ENCODE peak calls at places on chromosomes 3 and 15, in four cellular contexts. One of them, this sample, is unnamed. For H3K27me3, the result is how much of the 10 kb centered on the place peaks cover.

GRCh38 chr3:111751961-111752360 is 107.1 kb upstream of the PHLDB2 start:
- DNase-seq in naive thymus-derived CD4-positive, alpha-beta T cell: no peak
- DNase-seq in left lung: no peak
- DNase-seq in MG63: peak
- DNase-seq in this sample: peak

GRCh38 chr3:65945480-65945879 is 93.2 kb downstream of the MAGI1 start:
- DNase-seq in naive thymus-derived CD4-positive, alpha-beta T cell: no peak
- DNase-seq in left lung: no peak
- DNase-seq in MG63: peak
- DNase-seq in this sample: no peak

GRCh38 chr3:171039674-171040073 is 13.2 kb upstream of the SLC2A2 start:
- DNase-seq in naive thymus-derived CD4-positive, alpha-beta T cell: no peak
- DNase-seq in left lung: no peak
- DNase-seq in MG63: no peak
- DNase-seq in this sample: no peak

GRCh38 chr3:87191641-87192040 is 35.5 kb upstream of the CHMP2B start:
- DNase-seq in naive thymus-derived CD4-positive, alpha-beta T cell: no peak
- DNase-seq in left lung: no peak
- DNase-seq in MG63: no peak
- DNase-seq in this sample: no peak

GRCh38 chr15:43912991-43913927 is 86.5 kb downstream of the WDR76 start:
- DNase-seq in naive thymus-derived CD4-positive, alpha-beta T cell: no peak
- DNase-seq in left lung: no peak
- DNase-seq in MG63: peak
- DNase-seq in this sample: peak

GRCh38 chr3:20023663-20024417 is 11.8 kb upstream of the PP2D1 start:
- DNase-seq in naive thymus-derived CD4-positive, alpha-beta T cell: no peak
- DNase-seq in left lung: no peak
- DNase-seq in MG63: no peak
- DNase-seq in this sample: no peak

GRCh38 chr3:36493051-36493450 is 112.7 kb downstream of the STAC start:
- DNase-seq in naive thymus-derived CD4-positive, alpha-beta T cell: no peak
- DNase-seq in left lung: no peak
- DNase-seq in MG63: peak
- DNase-seq in this sample: no peak

GRCh38 chr15:68815598-68815997 is 5.1 kb downstream of the ANP32A start:
- DNase-seq in naive thymus-derived CD4-positive, alpha-beta T cell: no peak
- DNase-seq in left lung: no peak
- DNase-seq in MG63: peak
- DNase-seq in this sample: peak

GRCh38 chr3:29949131-29949530 is 657.3 kb upstream of the TGFBR2 start:
- DNase-seq in naive thymus-derived CD4-positive, alpha-beta T cell: no peak
- DNase-seq in left lung: no peak
- DNase-seq in MG63: no peak
- DNase-seq in this sample: no peak

GRCh38 chr3:46986782-46987484 is 7.5 kb downstream of the NBEAL2 start:
- DNase-seq in naive thymus-derived CD4-positive, alpha-beta T cell: no peak
- DNase-seq in left lung: peak
- DNase-seq in MG63: no peak
- DNase-seq in this sample: no peak

GRCh38 chr15:25175033-25175788 is 220.4 kb downstream of the SNRPN start:
- DNase-seq in naive thymus-derived CD4-positive, alpha-beta T cell: peak
- DNase-seq in left lung: peak
- DNase-seq in MG63: no peak
- DNase-seq in this sample: no peak

GRCh38 chr3:73614385-73614784 is 10.4 kb downstream of the PDZRN3 start:
- DNase-seq in naive thymus-derived CD4-positive, alpha-beta T cell: no peak
- DNase-seq in left lung: no peak
- DNase-seq in MG63: no peak
- DNase-seq in this sample: peak

GRCh38 chr15:77004189-77004588 is 9.3 kb downstream of the PSTPIP1 start:
- DNase-seq in naive thymus-derived CD4-positive, alpha-beta T cell: no peak
- DNase-seq in left lung: peak
- DNase-seq in MG63: no peak
- DNase-seq in this sample: no peak

GRCh38 chr3:113249111-113249510 is 37.8 kb downstream of the BOC start:
- DNase-seq in naive thymus-derived CD4-positive, alpha-beta T cell: no peak
- DNase-seq in left lung: no peak
- DNase-seq in MG63: peak
- DNase-seq in this sample: peak

GRCh38 chr3:4218426-4219226 is 84.5 kb upstream of the SETMAR start:
- DNase-seq in naive thymus-derived CD4-positive, alpha-beta T cell: no peak
- DNase-seq in left lung: no peak
- DNase-seq in MG63: no peak
- DNase-seq in this sample: no peak

GRCh38 chr3:105362021-105362665 is 4.6 kb upstream of the ALCAM start:
- DNase-seq in naive thymus-derived CD4-positive, alpha-beta T cell: no peak
- DNase-seq in left lung: no peak
- DNase-seq in MG63: no peak
- DNase-seq in this sample: peak

GRCh38 chr3:152331975-152332374 is 63.2 kb downstream of the MBNL1 start:
- DNase-seq in naive thymus-derived CD4-positive, alpha-beta T cell: no peak
- DNase-seq in left lung: no peak
- DNase-seq in MG63: no peak
- DNase-seq in this sample: no peak

GRCh38 chr3:170976190-170976519 is 50.4 kb downstream of the SLC2A2 start:
- DNase-seq in naive thymus-derived CD4-positive, alpha-beta T cell: no peak
- DNase-seq in left lung: no peak
- DNase-seq in MG63: no peak
- DNase-seq in this sample: no peak

GRCh38 chr15:84606653-84607120 is 5.9 kb downstream of the ZSCAN2 start:
- DNase-seq in naive thymus-derived CD4-positive, alpha-beta T cell: no peak
- DNase-seq in left lung: no peak
- DNase-seq in MG63: no peak
- DNase-seq in this sample: no peak

GRCh38 chr15:28107894-28108255 is 8.8 kb upstream of the OCA2 start:
- DNase-seq in naive thymus-derived CD4-positive, alpha-beta T cell: no peak
- DNase-seq in left lung: no peak
- DNase-seq in MG63: no peak
- DNase-seq in this sample: no peak

GRCh38 chr3:13072239-13073041 is 789 bp downstream of the IQSEC1 start:
- DNase-seq in naive thymus-derived CD4-positive, alpha-beta T cell: no peak
- DNase-seq in left lung: peak
- DNase-seq in MG63: peak
- DNase-seq in this sample: no peak

GRCh38 chr3:143352031-143352623 is 232.6 kb downstream of the CHST2 start:
- DNase-seq in naive thymus-derived CD4-positive, alpha-beta T cell: no peak
- DNase-seq in left lung: peak
- DNase-seq in MG63: no peak
- DNase-seq in this sample: peak

GRCh38 chr3:173395412-173396181 is 1.9 kb upstream of the NLGN1 start:
- DNase-seq in naive thymus-derived CD4-positive, alpha-beta T cell: peak
- DNase-seq in left lung: peak
- DNase-seq in MG63: peak
- DNase-seq in this sample: peak

GRCh38 chr3:42080452-42080872 is 10.7 kb upstream of the TRAK1 start:
- DNase-seq in naive thymus-derived CD4-positive, alpha-beta T cell: no peak
- DNase-seq in left lung: no peak
- DNase-seq in MG63: peak
- DNase-seq in this sample: peak

GRCh38 chr3:5022187-5022965 is 43.1 kb downstream of the BHLHE40 start:
- DNase-seq in naive thymus-derived CD4-positive, alpha-beta T cell: no peak
- DNase-seq in left lung: no peak
- DNase-seq in MG63: no peak
- DNase-seq in this sample: no peak

GRCh38 chr15:83449250-83449671 is 2.1 kb downstream of the SH3GL3 start:
- DNase-seq in naive thymus-derived CD4-positive, alpha-beta T cell: no peak
- DNase-seq in left lung: no peak
- DNase-seq in MG63: no peak
- DNase-seq in this sample: no peak

GRCh38 chr3:196883361-196883760 is 15.6 kb downstream of the SENP5 start:
- DNase-seq in naive thymus-derived CD4-positive, alpha-beta T cell: no peak
- DNase-seq in left lung: no peak
- DNase-seq in MG63: no peak
- DNase-seq in this sample: no peak

GRCh38 chr3:26058774-26059455 is 269.0 kb downstream of the OXSM start:
- DNase-seq in naive thymus-derived CD4-positive, alpha-beta T cell: no peak
- DNase-seq in left lung: no peak
- DNase-seq in MG63: no peak
- DNase-seq in this sample: no peak

GRCh38 chr15:57692709-57693108 is 13.8 kb upstream of the POLR2M start:
- DNase-seq in naive thymus-derived CD4-positive, alpha-beta T cell: no peak
- DNase-seq in left lung: no peak
- DNase-seq in MG63: no peak
- DNase-seq in this sample: peak

GRCh38 chr3:138367912-138368311 is 19.5 kb downstream of the MRAS start:
- DNase-seq in naive thymus-derived CD4-positive, alpha-beta T cell: no peak
- DNase-seq in left lung: peak
- DNase-seq in MG63: no peak
- DNase-seq in this sample: peak

GRCh38 chr3:10502185-10502880 is 3.1 kb downstream of the ATP2B2 start:
- DNase-seq in naive thymus-derived CD4-positive, alpha-beta T cell: no peak
- DNase-seq in left lung: no peak
- DNase-seq in MG63: no peak
- DNase-seq in this sample: no peak

GRCh38 chr3:10501664-10502052 is 3.7 kb downstream of the ATP2B2 start:
- DNase-seq in naive thymus-derived CD4-positive, alpha-beta T cell: no peak
- DNase-seq in left lung: no peak
- DNase-seq in MG63: no peak
- DNase-seq in this sample: no peak

GRCh38 chr3:10503217-10503796 is 2.1 kb downstream of the ATP2B2 start:
- DNase-seq in naive thymus-derived CD4-positive, alpha-beta T cell: no peak
- DNase-seq in left lung: no peak
- DNase-seq in MG63: no peak
- DNase-seq in this sample: no peak

GRCh38 chr3:10498271-10498670 is 7.1 kb downstream of the ATP2B2 start:
- DNase-seq in naive thymus-derived CD4-positive, alpha-beta T cell: no peak
- DNase-seq in left lung: no peak
- DNase-seq in MG63: no peak
- DNase-seq in this sample: no peak

DNA sequence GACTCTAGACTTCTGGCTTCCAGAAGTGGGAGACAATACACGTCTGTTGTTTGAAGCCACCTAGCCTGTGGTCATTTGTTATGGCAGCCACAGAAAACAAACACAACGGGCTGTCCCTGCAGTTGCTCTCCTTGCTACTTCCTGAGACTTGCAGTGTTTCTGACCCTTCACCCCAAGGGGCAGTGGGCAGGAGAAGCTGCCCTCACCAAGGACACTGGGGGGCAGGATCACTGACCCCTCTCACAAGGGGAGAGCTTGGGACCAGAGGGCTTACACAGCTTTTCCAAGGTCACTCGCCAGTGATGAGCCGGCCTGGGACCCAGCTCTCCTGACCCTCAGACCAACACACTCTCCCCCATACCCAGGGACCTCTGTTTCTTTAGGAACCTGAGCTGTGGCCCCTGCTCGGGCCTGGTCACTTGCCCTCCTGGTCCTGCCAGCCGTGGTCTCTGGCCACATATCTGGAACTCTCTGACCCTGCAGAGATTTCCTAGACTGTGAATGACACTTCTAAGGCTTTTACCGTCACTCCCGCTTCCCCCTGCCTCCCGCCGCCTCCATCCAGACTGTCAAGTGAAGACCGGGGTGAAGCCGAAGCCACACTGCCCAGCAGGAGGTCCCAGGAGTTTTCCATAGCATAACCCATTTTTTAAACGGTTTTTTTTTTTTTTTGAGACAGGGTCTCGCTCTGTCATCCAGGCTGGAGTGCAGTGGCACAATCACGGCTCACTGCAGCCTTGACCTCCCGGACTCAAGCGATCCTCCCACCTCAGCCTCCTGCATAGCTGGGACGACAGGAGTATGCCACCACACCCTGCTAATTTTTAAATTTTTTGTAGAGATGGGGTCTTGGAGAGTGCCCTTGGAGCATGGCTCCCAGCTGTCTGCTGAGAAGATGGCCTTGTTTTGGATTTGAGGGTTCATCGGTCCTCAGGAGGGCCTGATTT is 4.4 kb downstream of the ATP2B2 start:
- DNase-seq in naive thymus-derived CD4-positive, alpha-beta T cell: no peak
- DNase-seq in left lung: no peak
- DNase-seq in MG63: no peak
- DNase-seq in this sample: no peak
- H3K27me3 ChIP-seq in naive thymus-derived CD4-positive, alpha-beta T cell: under half
- H3K27me3 ChIP-seq in left lung: under half
- H3K27me3 ChIP-seq in MG63: under half
- H3K27me3 ChIP-seq in this sample: under half

GRCh38 chr15:92162657-92163056 is 231.0 kb upstream of the ST8SIA2 start:
- DNase-seq in naive thymus-derived CD4-positive, alpha-beta T cell: no peak
- DNase-seq in left lung: peak
- DNase-seq in MG63: no peak
- DNase-seq in this sample: no peak
- H3K27me3 ChIP-seq in naive thymus-derived CD4-positive, alpha-beta T cell: under half
- H3K27me3 ChIP-seq in left lung: under half
- H3K27me3 ChIP-seq in MG63: under half
- H3K27me3 ChIP-seq in this sample: under half

DNA sequence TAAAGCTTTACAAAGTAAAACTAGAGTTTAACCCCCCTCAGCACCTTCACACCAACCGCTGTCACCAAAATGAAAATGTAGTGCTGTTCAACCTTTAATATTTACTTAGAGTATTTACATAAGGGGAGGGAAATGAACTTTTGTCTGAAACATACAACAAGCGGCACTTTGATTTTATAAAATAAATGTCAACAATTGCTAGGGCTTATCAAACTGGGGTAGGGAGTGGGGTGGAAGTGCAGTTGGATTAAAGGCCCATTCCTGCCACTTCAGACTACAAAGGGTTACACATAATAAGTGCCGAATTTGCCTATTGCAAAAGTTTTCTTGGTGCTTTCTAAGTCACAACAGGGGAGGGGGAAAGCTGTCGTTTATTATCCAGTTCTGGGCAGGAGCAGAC is 16.7 kb downstream of the SOX2 start:
- DNase-seq in naive thymus-derived CD4-positive, alpha-beta T cell: no peak
- DNase-seq in left lung: no peak
- DNase-seq in MG63: no peak
- DNase-seq in this sample: no peak
- H3K27me3 ChIP-seq in naive thymus-derived CD4-positive, alpha-beta T cell: under half
- H3K27me3 ChIP-seq in left lung: half or more
- H3K27me3 ChIP-seq in MG63: half or more
- H3K27me3 ChIP-seq in this sample: under half

GRCh38 chr15:66149871-66150270 is 103.7 kb downstream of the MEGF11 start:
- DNase-seq in naive thymus-derived CD4-positive, alpha-beta T cell: no peak
- DNase-seq in left lung: no peak
- DNase-seq in MG63: no peak
- DNase-seq in this sample: no peak
- H3K27me3 ChIP-seq in naive thymus-derived CD4-positive, alpha-beta T cell: under half
- H3K27me3 ChIP-seq in left lung: under half
- H3K27me3 ChIP-seq in MG63: under half
- H3K27me3 ChIP-seq in this sample: under half

GRCh38 chr3:126911162-126912026 is 71.5 kb upstream of the PLXNA1 start:
- DNase-seq in naive thymus-derived CD4-positive, alpha-beta T cell: peak
- DNase-seq in left lung: no peak
- DNase-seq in MG63: peak
- DNase-seq in this sample: peak
- H3K27me3 ChIP-seq in naive thymus-derived CD4-positive, alpha-beta T cell: under half
- H3K27me3 ChIP-seq in left lung: under half
- H3K27me3 ChIP-seq in MG63: under half
- H3K27me3 ChIP-seq in this sample: under half

GRCh38 chr3:123324880-123325765 is 123.4 kb downstream of the SEC22A start:
- DNase-seq in naive thymus-derived CD4-positive, alpha-beta T cell: no peak
- DNase-seq in left lung: peak
- DNase-seq in MG63: peak
- DNase-seq in this sample: no peak
- H3K27me3 ChIP-seq in naive thymus-derived CD4-positive, alpha-beta T cell: under half
- H3K27me3 ChIP-seq in left lung: under half
- H3K27me3 ChIP-seq in MG63: under half
- H3K27me3 ChIP-seq in this sample: under half

GRCh38 chr15:100890059-100890720 is 10.6 kb downstream of the ALDH1A3 start:
- DNase-seq in naive thymus-derived CD4-positive, alpha-beta T cell: no peak
- DNase-seq in left lung: no peak
- DNase-seq in MG63: no peak
- DNase-seq in this sample: no peak
- H3K27me3 ChIP-seq in naive thymus-derived CD4-positive, alpha-beta T cell: under half
- H3K27me3 ChIP-seq in left lung: under half
- H3K27me3 ChIP-seq in MG63: under half
- H3K27me3 ChIP-seq in this sample: under half